ENCODE peak calls at places on chromosomes 3 and 15, in five cellular contexts. E, G, L, R and B are unnamed samples.

GRCh38 chr15:68709826-68710225 is 110.9 kb downstream of the ANP32A start:
- DNase-seq in E (no peak), G (no peak), L (no peak), R (no peak), B (no peak)

GRCh38 chr3:197541756-197542539 is 13.8 kb downstream of the BDH1 start:
- DNase-seq in E (peak), G (no peak), L (peak), R (peak), B (no peak)

GRCh38 chr3:52237659-52238172 is 1.2 kb downstream of the TWF2 start:
- DNase-seq in E (peak), G (no peak), L (peak), R (peak), B (no peak)

GRCh38 chr3:190125669-190126068 is 5.0 kb upstream of the P3H2 start:
- DNase-seq in E (no peak), G (no peak), L (no peak), R (no peak), B (no peak)

GRCh38 chr3:128727485-128727884 is 1.5 kb downstream of the RAB7A start:
- DNase-seq in E (no peak), G (no peak), L (no peak), R (no peak), B (no peak)

GRCh38 chr15:59456114-59456513 is 18.1 kb downstream of the FAM81A start:
- DNase-seq in E (no peak), G (no peak), L (no peak), R (no peak), B (no peak)

GRCh38 chr3:123420416-123420968 is 28.4 kb downstream of the ADCY5 start:
- DNase-seq in E (no peak), G (no peak), L (no peak), R (no peak), B (no peak)

GRCh38 chr3:72161870-72162617 is 377.1 kb upstream of the PROK2 start:
- DNase-seq in E (no peak), G (no peak), L (peak), R (no peak), B (no peak)

GRCh38 chr3:32184187-32184730 is 54.2 kb upstream of the CMTM8 start:
- DNase-seq in E (no peak), G (no peak), L (no peak), R (no peak), B (no peak)

GRCh38 chr3:127489357-127489756 is 101.2 kb downstream of the TPRA1 start:
- DNase-seq in E (no peak), G (no peak), L (no peak), R (no peak), B (no peak)

GRCh38 chr3:13260259-13261103 is 159.6 kb downstream of the NUP210 start:
- DNase-seq in E (no peak), G (no peak), L (no peak), R (no peak), B (no peak)

GRCh38 chr15:74345051-74345450 is 22.4 kb downstream of the CYP11A1 start:
- DNase-seq in E (no peak), G (no peak), L (no peak), R (no peak), B (no peak)

GRCh38 chr3:189517981-189518380 is 113.2 kb upstream of the TP63 start:
- DNase-seq in E (no peak), G (no peak), L (no peak), R (no peak), B (no peak)

GRCh38 chr3:54533856-54534255 is 394.0 kb downstream of the LRTM1 start:
- DNase-seq in E (no peak), G (no peak), L (no peak), R (no peak), B (no peak)

GRCh38 chr3:132344666-132345280 is 27.6 kb downstream of the ACP3 start:
- DNase-seq in E (no peak), G (no peak), L (peak), R (no peak), B (no peak)